ENCODE peak calls at places on chromosomes 16 and 17, in seven cellular contexts. E is A549, N is GM12878, X is HCT116, D is HepG2, R is WTC11, H is endothelial cell of umbilical vein. P is an unnamed sample.
A peak's percentile ranks its signal among the peaks of the same experiment; 100 is the strongest.

GRCh38 chr16:79272141-79272577 is 328.4 kb downstream of the MAF start:
- DNase-seq in E (no peak), N (no peak), X (no peak), D (no peak), R (no peak), H (no peak), P (no peak)

GRCh38 chr17:72693147-72693878 is 399.2 kb downstream of the SLC39A11 start:
- DNase-seq in E (no peak), N (no peak), X (no peak), D (no peak), R (no peak), H (no peak), P (peak; percentile 74)

GRCh38 chr17:3558603-3559269 is 1.1 kb upstream of the TRPV3 start:
- DNase-seq in E (no peak), N (peak; percentile 87), X (no peak), D (no peak), R (no peak), H (no peak), P (no peak)

GRCh38 chr17:66190738-66191606 is 961 bp downstream of the CEP112 start:
- DNase-seq in E (peak; percentile 16), N (no peak), X (no peak), D (peak; percentile 16), R (no peak), H (peak; percentile 75), P (peak; percentile 49)

GRCh38 chr17:8056232-8056975 is 17.5 kb downstream of the ALOX15B start:
- DNase-seq in E (no peak), N (peak; percentile 44), X (no peak), D (peak; percentile 93), R (peak; percentile 8), H (peak; percentile 89), P (no peak)

GRCh38 chr16:14489460-14489859 is 140.6 kb downstream of the PARN start:
- DNase-seq in E (peak; percentile 80), N (no peak), X (peak; percentile 37), D (peak; percentile 57), R (peak; percentile 45), H (no peak), P (peak; percentile 46)

GRCh38 chr17:55175788-55176425 is 88.9 kb upstream of the HLF start:
- DNase-seq in E (no peak), N (no peak), X (no peak), D (no peak), R (no peak), H (no peak), P (no peak)

GRCh38 chr16:55912022-55912421 is 36.8 kb upstream of the CES5A start:
- DNase-seq in E (no peak), N (no peak), X (no peak), D (no peak), R (no peak), H (no peak), P (peak; percentile 7)

GRCh38 chr17:77645441-77646430 is 312.8 kb upstream of the TNRC6C start:
- DNase-seq in E (no peak), N (no peak), X (no peak), D (no peak), R (no peak), H (no peak), P (no peak)

GRCh38 chr17:4607773-4608187 is 23.5 kb downstream of the SMTNL2 start:
- DNase-seq in E (no peak), N (no peak), X (no peak), D (no peak), R (no peak), H (peak; percentile 66), P (no peak)

GRCh38 chr17:42740699-42741098 is 4.1 kb downstream of the EZH1 start:
- DNase-seq in E (no peak), N (no peak), X (no peak), D (no peak), R (no peak), H (no peak), P (no peak)

GRCh38 chr17:7403043-7403901 is 625 bp downstream of the TMEM256 start:
- DNase-seq in E (peak; percentile 95), N (no peak), X (peak; percentile 62), D (peak; percentile 79), R (peak; percentile 72), H (no peak), P (peak; percentile 86)

GRCh38 chr16:80694950-80695471 is 109.4 kb downstream of the CDYL2 start:
- DNase-seq in E (no peak), N (no peak), X (no peak), D (no peak), R (no peak), H (no peak), P (no peak)

DNA sequence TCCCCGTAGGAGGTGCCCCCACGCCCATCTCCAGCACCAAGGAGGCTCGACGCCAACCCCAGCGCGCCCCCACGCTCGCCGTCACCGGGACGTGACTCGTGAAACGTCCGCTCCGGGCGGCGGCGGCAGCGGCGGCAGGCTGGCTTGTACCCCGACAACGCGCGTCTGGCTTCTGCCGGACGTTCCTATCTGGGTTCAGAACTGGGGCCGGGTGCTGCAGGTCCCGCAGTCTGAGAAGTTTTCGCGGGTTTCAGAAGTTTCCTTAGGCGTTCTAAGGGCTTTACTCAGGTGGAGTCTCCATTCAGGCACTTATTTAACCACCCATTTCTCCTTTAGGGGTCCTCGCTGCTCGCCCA is 672 bp upstream of the ALKBH5 start:
- DNase-seq in E (peak; percentile 87), N (no peak), X (no peak), D (no peak), R (no peak), H (no peak), P (peak; percentile 83)
- TF ChIP-seq MAX in E (peak; percentile 83), N (peak; percentile 13), X (peak; percentile 87), D (peak; percentile 72), R (no peak), H (no peak), P (no peak)

DNA sequence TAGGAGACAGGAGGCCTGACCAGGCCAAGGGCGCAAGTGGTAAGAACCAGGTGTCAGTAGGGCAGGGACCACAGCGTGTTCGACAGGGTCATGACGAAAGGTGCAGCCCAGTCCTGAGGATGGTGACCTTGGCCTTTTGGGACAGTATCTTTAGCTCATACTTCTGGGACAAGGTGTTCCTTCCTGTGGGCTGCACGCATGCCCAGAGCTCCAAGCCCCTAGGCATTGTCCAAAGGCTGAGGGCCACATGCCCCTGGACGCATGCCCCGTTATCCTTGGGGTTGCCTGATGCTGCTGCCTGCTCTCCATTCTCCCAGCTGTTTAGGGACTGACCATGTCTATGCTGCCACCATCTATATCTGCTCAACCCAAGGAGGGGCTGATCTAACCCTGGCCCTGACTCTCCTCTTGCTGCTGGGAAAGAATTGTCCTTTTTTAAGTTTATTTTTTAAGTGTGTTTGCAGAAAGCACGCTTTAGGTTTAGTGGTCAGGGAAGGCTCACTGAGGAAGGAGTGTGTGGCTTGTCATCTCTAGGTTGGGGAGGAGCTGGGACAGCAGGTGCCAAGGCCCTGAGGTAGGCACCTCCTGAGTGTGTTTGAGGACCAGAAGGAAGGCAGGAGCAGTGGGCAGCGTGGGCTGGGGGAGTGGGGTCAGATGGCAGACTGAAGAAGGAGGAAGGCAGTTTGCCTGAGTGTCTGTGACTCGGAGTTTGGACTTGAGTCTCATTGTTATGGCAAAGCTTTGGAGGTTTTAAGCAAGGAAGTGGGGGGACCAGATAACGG is 15.0 kb upstream of the CBX4 start:
- DNase-seq in E (no peak), N (no peak), X (no peak), D (no peak), R (no peak), H (no peak), P (no peak)
- TF ChIP-seq MAX in E (no peak), N (no peak), X (no peak), D (no peak), R (no peak), H (no peak), P (no peak)

DNA sequence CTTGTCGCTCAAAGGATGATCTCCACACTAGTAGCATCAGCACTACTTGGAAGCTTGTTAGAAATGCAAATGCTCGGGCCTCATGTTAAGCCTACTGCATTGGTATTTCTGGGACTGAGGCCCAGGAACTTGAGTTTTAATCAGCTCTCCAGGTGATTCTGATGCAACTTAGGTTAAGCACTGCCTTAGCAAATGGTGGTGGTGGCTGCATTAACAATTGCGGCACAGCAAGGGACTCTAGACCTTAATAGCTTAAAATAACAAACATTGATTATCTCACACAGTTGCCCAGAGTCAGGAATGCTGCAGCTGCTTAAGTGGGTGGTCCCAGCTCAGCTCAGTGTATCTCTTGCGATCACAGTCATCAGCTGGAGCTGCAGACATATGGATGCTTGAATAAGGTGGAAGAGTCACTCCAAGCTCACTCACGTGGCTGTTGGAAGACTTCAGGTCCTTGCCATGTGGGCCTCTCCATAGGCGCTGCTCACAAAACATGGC is 25.8 kb downstream of the HS3ST3A1 start:
- DNase-seq in E (no peak), N (no peak), X (no peak), D (no peak), R (peak; percentile 48), H (no peak), P (no peak)
- TF ChIP-seq MAX in E (no peak), N (no peak), X (no peak), D (no peak), R (peak; percentile 74), H (no peak), P (no peak)

DNA sequence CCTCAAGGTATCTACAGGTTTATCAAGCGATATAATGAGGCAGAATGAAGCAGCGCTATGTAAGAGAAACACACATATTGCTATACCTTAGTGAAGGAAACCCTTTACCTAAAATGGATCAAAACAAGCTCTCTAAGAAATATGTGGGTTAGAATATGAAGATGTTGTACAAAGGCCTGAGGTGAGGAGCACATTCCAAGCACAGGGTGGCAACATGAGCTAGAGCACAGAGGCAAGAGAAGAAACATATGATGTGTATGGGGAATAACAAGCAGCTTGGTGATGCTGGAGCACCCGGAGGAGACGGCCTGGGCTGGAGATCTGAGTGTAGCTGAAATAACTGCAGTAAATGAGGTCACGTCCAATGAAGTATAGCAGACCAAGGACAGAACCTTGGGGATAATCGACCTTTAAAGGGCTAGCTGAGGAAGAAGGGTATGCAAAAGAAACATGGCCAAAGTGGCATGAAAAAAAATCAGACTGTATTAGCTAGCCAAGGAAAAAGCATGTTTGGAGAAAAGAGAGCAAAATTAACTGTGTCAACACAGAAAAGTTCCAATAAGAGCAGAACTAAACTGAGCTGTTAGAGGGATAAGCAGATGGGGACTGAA is 44.0 kb downstream of the MARVELD3 start:
- DNase-seq in E (no peak), N (no peak), X (no peak), D (no peak), R (no peak), H (no peak), P (no peak)
- TF ChIP-seq MAX in E (no peak), N (no peak), X (no peak), D (no peak), R (no peak), H (no peak), P (no peak)